ENCODE peak calls at places on chromosomes 2 and 18, in nine cellular contexts. A is spleen; O is CD4-positive, alpha-beta T cell; Z is heart right ventricle; X is tibial nerve; N is heart left ventricle; W is PC-9; M is lower lobe of right lung; P is tibial artery. S is an unnamed sample.

GRCh38 chr2:54047076-54047475 is 68.3 kb upstream of the ACYP2 start:
- DNase-seq in A (no peak), O (no peak), Z (no peak), X (no peak), N (no peak), W (no peak), M (no peak), P (no peak), S (no peak)

GRCh38 chr2:79792097-79792496 is 279.2 kb downstream of the CTNNA2 start:
- DNase-seq in A (no peak), O (no peak), Z (no peak), X (no peak), N (no peak), W (no peak), M (no peak), P (no peak), S (no peak)

GRCh38 chr18:66795011-66795410 is 191.1 kb upstream of the CDH19 start:
- DNase-seq in A (no peak), O (no peak), Z (no peak), X (no peak), N (no peak), W (no peak), M (no peak), P (no peak), S (no peak)

GRCh38 chr2:241701405-241702154 is at the start of gene ING5:
- DNase-seq in A (peak), O (peak), Z (peak), X (peak), N (peak), W (peak), M (peak), P (peak), S (peak)

GRCh38 chr2:28398101-28398834 is 5.6 kb downstream of the FOSL2 start:
- DNase-seq in A (no peak), O (no peak), Z (no peak), X (no peak), N (peak), W (no peak), M (no peak), P (peak), S (no peak)

GRCh38 chr2:151183072-151183580 is 78.5 kb downstream of the RBM43 start:
- DNase-seq in A (no peak), O (no peak), Z (no peak), X (no peak), N (no peak), W (no peak), M (no peak), P (no peak), S (no peak)

GRCh38 chr2:201882353-201883095 is 76.2 kb downstream of the CDK15 start:
- DNase-seq in A (no peak), O (no peak), Z (peak), X (no peak), N (peak), W (no peak), M (no peak), P (no peak), S (peak)

GRCh38 chr2:46320141-46320567 is 22.9 kb downstream of the EPAS1 start:
- DNase-seq in A (no peak), O (no peak), Z (no peak), X (no peak), N (no peak), W (no peak), M (no peak), P (no peak), S (no peak)

GRCh38 chr2:152505495-152505906 is 170.5 kb downstream of the FMNL2 start:
- DNase-seq in A (no peak), O (no peak), Z (no peak), X (no peak), N (peak), W (peak), M (peak), P (peak), S (no peak)

GRCh38 chr2:69168144-69168813 is 155.3 kb downstream of the ANTXR1 start:
- DNase-seq in A (no peak), O (no peak), Z (no peak), X (no peak), N (no peak), W (no peak), M (no peak), P (no peak), S (no peak)

GRCh38 chr2:213147550-213147949 is 3.9 kb downstream of the IKZF2 start:
- DNase-seq in A (no peak), O (no peak), Z (no peak), X (no peak), N (no peak), W (no peak), M (no peak), P (no peak), S (no peak)

GRCh38 chr2:197378494-197378972 is 56.3 kb downstream of the SF3B1 start:
- DNase-seq in A (no peak), O (peak), Z (peak), X (no peak), N (no peak), W (peak), M (no peak), P (no peak), S (peak)

GRCh38 chr2:110804915-110805314 is 72.5 kb downstream of the ACOXL start:
- DNase-seq in A (no peak), O (no peak), Z (no peak), X (no peak), N (no peak), W (no peak), M (no peak), P (no peak), S (no peak)

GRCh38 chr2:149716687-149717086 is 129.1 kb upstream of the MMADHC start:
- DNase-seq in A (no peak), O (no peak), Z (no peak), X (no peak), N (no peak), W (no peak), M (no peak), P (no peak), S (no peak)

GRCh38 chr2:19476347-19476746 is 117.9 kb upstream of the OSR1 start:
- DNase-seq in A (no peak), O (no peak), Z (no peak), X (no peak), N (no peak), W (no peak), M (no peak), P (no peak), S (no peak)

GRCh38 chr2:237889811-237890210 is 30.4 kb downstream of the RAMP1 start:
- DNase-seq in A (peak), O (no peak), Z (no peak), X (no peak), N (peak), W (no peak), M (peak), P (no peak), S (no peak)

GRCh38 chr2:208186921-208187320 is 2.9 kb downstream of the C2orf80 start:
- DNase-seq in A (no peak), O (no peak), Z (no peak), X (no peak), N (no peak), W (no peak), M (no peak), P (no peak), S (no peak)

GRCh38 chr2:237060518-237061312 is 25.0 kb upstream of the COPS8 start:
- DNase-seq in A (no peak), O (no peak), Z (peak), X (no peak), N (no peak), W (peak), M (no peak), P (peak), S (peak)

GRCh38 chr2:19026156-19026660 is 332.2 kb downstream of the OSR1 start:
- DNase-seq in A (no peak), O (no peak), Z (no peak), X (no peak), N (no peak), W (no peak), M (no peak), P (no peak), S (no peak)

GRCh38 chr2:17270894-17271293 is 247.3 kb downstream of the RAD51AP2 start:
- DNase-seq in A (no peak), O (no peak), Z (no peak), X (no peak), N (no peak), W (no peak), M (no peak), P (no peak), S (peak)

GRCh38 chr18:42028232-42028832 is 73.3 kb downstream of the PIK3C3 start:
- DNase-seq in A (no peak), O (peak), Z (no peak), X (no peak), N (no peak), W (no peak), M (no peak), P (no peak), S (no peak)

GRCh38 chr2:26489213-26489850 is 11.4 kb upstream of the OTOF start:
- DNase-seq in A (peak), O (no peak), Z (no peak), X (no peak), N (no peak), W (no peak), M (peak), P (no peak), S (no peak)

GRCh38 chr2:234954551-234954992 is 2.8 kb downstream of the SH3BP4 start:
- DNase-seq in A (peak), O (no peak), Z (peak), X (no peak), N (no peak), W (no peak), M (peak), P (no peak), S (no peak)

GRCh38 chr2:127560201-127560928 is 24.9 kb downstream of the MYO7B start:
- DNase-seq in A (peak), O (no peak), Z (no peak), X (no peak), N (no peak), W (no peak), M (no peak), P (no peak), S (no peak)

GRCh38 chr2:40528564-40528963 is 76.7 kb upstream of the SLC8A1 start:
- DNase-seq in A (no peak), O (no peak), Z (no peak), X (no peak), N (no peak), W (no peak), M (no peak), P (no peak), S (no peak)

GRCh38 chr2:105521176-105521575 is 122.3 kb upstream of the FHL2 start:
- DNase-seq in A (no peak), O (no peak), Z (no peak), X (no peak), N (no peak), W (no peak), M (no peak), P (no peak), S (no peak)

GRCh38 chr2:151251012-151251411 is 10.7 kb downstream of the RBM43 start:
- DNase-seq in A (no peak), O (no peak), Z (no peak), X (no peak), N (no peak), W (no peak), M (no peak), P (no peak), S (no peak)

GRCh38 chr2:99881901-99882591 is 260.3 kb downstream of the AFF3 start:
- DNase-seq in A (no peak), O (no peak), Z (no peak), X (no peak), N (no peak), W (no peak), M (no peak), P (no peak), S (no peak)

DNA sequence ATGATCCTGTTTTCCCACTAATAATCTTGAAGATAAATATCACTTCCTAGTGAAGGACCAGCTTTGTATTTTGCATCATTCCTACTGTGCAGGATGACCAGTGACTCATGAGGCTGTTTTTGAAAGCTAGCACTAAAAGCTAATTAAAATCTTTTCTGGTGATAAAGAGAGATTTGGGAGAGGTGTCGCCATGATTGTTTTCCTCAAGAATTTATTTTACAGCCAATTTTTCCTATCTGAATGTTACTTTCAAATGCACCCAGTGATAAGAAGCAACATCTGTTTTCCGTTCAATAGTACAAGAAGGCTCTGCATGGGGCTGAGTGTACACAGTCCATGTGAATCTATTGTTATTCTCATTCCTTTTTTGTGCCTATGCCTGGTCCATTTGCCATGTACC is 28.3 kb downstream of the MEIS1 start:
- DNase-seq in A (no peak), O (no peak), Z (no peak), X (no peak), N (no peak), W (no peak), M (no peak), P (no peak), S (no peak)
- H3K27ac ChIP-seq in A (no peak), O (no peak), Z (no peak), X (no peak), N (no peak), W (no peak), M (no peak), P (no peak), S (no peak)

DNA sequence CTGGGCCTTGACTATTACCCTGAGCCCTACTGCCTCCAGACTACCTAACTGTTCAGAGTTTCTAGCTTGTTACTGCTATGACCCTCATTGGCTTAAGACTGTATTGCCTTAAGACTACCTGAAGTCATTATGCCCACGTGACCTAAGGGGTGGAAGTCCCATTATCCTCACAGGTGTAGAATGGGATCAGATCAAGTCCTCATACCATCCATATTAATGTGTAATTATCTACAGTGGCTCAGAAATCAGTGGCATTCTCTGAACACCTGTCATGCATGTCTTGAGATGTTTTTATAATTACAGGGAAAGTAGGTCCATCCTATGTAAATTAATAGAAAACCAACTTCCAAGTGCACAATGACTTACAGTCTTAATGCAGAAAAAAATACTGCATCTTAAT is 124.0 kb upstream of the CDC42EP3 start:
- DNase-seq in A (no peak), O (no peak), Z (no peak), X (no peak), N (no peak), W (no peak), M (no peak), P (no peak), S (no peak)
- H3K27ac ChIP-seq in A (no peak), O (no peak), Z (peak), X (no peak), N (peak), W (peak), M (no peak), P (peak), S (no peak)

DNA sequence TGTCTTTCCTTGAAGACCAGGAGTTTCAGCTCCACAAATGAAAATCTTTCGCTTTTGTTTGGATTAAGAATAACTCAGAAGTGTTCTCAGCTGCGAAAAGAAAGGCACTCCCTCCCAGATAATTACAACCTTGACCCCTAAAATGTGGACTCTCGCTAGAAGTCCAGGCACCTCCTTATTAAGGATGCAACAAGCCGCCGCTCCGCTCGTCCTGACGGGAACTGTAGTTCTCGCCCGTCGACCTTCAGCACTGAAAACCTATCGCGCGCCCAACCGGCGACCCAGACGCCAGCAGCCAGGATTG is 559 bp downstream of the IMMT start:
- DNase-seq in A (no peak), O (no peak), Z (peak), X (no peak), N (peak), W (no peak), M (no peak), P (no peak), S (no peak)
- H3K27ac ChIP-seq in A (peak), O (peak), Z (peak), X (peak), N (peak), W (peak), M (peak), P (peak), S (peak)

GRCh38 chr2:64228126-64228678 is 84.0 kb upstream of the PELI1 start:
- DNase-seq in A (peak), O (peak), Z (peak), X (peak), N (peak), W (peak), M (peak), P (peak), S (peak)

GRCh38 chr2:64226611-64227010 is 82.4 kb upstream of the PELI1 start:
- DNase-seq in A (no peak), O (no peak), Z (no peak), X (no peak), N (no peak), W (no peak), M (no peak), P (no peak), S (no peak)

GRCh38 chr2:64227603-64228125 is 83.4 kb upstream of the PELI1 start:
- DNase-seq in A (no peak), O (no peak), Z (no peak), X (no peak), N (no peak), W (no peak), M (no peak), P (no peak), S (no peak)

GRCh38 chr2:64230540-64230939 is 86.3 kb upstream of the PELI1 start:
- DNase-seq in A (no peak), O (no peak), Z (no peak), X (no peak), N (no peak), W (no peak), M (no peak), P (no peak), S (no peak)

GRCh38 chr2:64228923-64229322 is 84.7 kb upstream of the PELI1 start:
- DNase-seq in A (no peak), O (no peak), Z (no peak), X (no peak), N (no peak), W (no peak), M (no peak), P (no peak), S (no peak)
- H3K27ac ChIP-seq in A (peak), O (no peak), Z (peak), X (no peak), N (peak), W (no peak), M (peak), P (peak), S (no peak)

GRCh38 chr18:61891874-61892273 is 933 bp downstream of the RNF152 start:
- DNase-seq in A (no peak), O (no peak), Z (no peak), X (no peak), N (no peak), W (no peak), M (no peak), P (no peak), S (no peak)

GRCh38 chr18:61893971-61894750 is 1.4 kb upstream of the RNF152 start:
- DNase-seq in A (peak), O (peak), Z (peak), X (peak), N (peak), W (peak), M (peak), P (peak), S (peak)

GRCh38 chr18:61892683-61893303 is at the start of gene RNF152:
- DNase-seq in A (no peak), O (peak), Z (peak), X (no peak), N (peak), W (no peak), M (no peak), P (peak), S (no peak)

GRCh38 chr18:61894751-61895524 is 2.1 kb upstream of the RNF152 start:
- DNase-seq in A (no peak), O (no peak), Z (no peak), X (no peak), N (no peak), W (no peak), M (no peak), P (no peak), S (no peak)

DNA sequence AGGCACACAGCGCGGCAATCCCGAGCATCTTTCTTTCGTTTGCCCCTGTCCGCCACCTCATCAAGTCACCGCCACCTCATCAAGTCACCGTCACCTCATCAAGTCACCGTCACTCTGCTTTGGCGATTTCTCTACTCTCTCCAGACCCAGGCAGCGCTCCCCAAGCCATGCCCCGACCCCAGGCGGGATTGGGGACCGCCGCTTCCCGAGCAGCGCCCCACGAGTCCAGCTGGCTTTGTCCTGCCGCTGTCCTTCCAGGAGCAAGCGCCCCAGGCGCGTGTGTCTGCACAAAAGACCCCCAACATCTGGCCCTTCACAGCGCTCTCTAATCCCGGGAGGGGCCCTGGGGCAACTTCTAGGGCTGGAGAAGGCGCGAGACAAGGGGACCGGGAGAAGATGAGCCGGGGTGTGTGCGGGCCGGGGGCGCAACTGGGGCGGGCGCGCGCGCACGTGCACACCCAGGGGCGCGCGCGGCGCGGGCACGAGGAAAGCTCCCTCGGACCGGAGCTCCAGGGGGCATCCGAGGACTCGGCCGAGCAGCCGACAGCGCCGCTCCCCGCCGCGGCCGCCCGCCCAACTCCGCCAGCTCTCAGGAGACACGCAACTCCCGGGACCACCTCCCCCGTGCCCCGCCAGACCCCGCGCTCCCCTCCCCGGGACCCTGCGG is 630 bp upstream of the RNF152 start:
- DNase-seq in A (no peak), O (peak), Z (peak), X (no peak), N (peak), W (no peak), M (peak), P (peak), S (no peak)
- H3K27ac ChIP-seq in A (peak), O (no peak), Z (peak), X (peak), N (peak), W (no peak), M (peak), P (peak), S (no peak)

DNA sequence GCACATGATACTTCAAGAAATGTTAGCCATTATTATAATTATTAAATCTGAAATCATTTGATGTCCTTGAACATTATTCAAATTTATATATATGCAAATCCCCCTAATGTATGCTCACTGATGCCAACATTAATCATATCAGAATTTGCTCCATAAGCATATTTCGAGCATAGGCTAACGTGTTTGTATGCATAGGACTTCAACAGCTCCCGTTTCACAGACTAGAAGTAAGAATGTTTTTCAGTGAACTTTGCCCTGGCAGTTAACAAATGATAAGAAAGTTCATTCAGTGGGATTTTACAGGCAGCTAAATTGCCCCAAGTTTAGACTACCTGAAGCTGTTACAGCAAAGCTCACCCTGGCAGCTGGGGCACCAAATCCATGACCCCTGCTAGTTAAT is 272.0 kb downstream of the LNPK start:
- DNase-seq in A (no peak), O (no peak), Z (no peak), X (no peak), N (no peak), W (no peak), M (no peak), P (no peak), S (no peak)
- H3K27ac ChIP-seq in A (no peak), O (no peak), Z (no peak), X (no peak), N (no peak), W (no peak), M (no peak), P (no peak), S (no peak)

DNA sequence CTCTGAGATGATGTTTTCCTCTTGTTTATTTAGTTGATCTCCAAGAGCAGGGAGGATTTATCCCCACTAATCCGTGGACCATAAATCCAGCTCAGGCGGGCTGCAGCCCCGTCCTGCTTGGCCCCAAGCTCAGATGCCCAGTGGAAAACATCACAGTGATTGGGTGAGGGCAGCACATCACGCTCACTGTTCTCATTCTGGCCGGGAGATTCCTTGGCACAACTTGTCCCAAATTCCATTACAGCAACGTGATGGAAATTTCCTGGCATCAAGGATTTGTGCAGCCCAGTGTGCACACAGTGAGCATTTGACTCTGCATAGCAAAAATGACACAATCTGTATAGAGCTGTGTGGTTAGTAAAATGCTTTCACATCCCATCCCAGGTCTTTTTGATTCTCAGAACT is 96.8 kb downstream of the VAPA start:
- DNase-seq in A (no peak), O (no peak), Z (peak), X (peak), N (peak), W (no peak), M (no peak), P (peak), S (no peak)
- H3K27ac ChIP-seq in A (peak), O (no peak), Z (peak), X (peak), N (peak), W (no peak), M (peak), P (peak), S (no peak)